ENCODE peak calls at places on chromosomes 2 and 18, in five cellular contexts. E, O, X, H and P are unnamed samples.
A peak's percentile ranks its signal among the peaks of the same experiment; 100 is the strongest.

GRCh38 chr2:49640630-49641029 is 486.3 kb upstream of the FSHR start:
- DNase-seq in E (no peak), O (no peak), X (no peak), H (no peak), P (no peak)

GRCh38 chr2:30675758-30676157 is 131.5 kb downstream of the CAPN13 start:
- DNase-seq in E (no peak), O (no peak), X (no peak), H (no peak), P (no peak)

GRCh38 chr2:219452361-219453317 is 18.0 kb downstream of the SPEG start:
- DNase-seq in E (no peak), O (no peak), X (peak; percentile 96), H (no peak), P (no peak)

GRCh38 chr18:51668101-51668500 is 470.6 kb upstream of the MEX3C start:
- DNase-seq in E (peak; percentile 19), O (peak; percentile 41), X (no peak), H (peak; percentile 41), P (no peak)

GRCh38 chr2:47354013-47354816 is 48.7 kb upstream of the MSH2 start:
- DNase-seq in E (no peak), O (peak; percentile 74), X (no peak), H (no peak), P (no peak)

GRCh38 chr2:55771612-55772011 is 78.0 kb upstream of the PNPT1 start:
- DNase-seq in E (no peak), O (peak; percentile 22), X (no peak), H (no peak), P (no peak)

GRCh38 chr18:44682181-44682870 is 1.6 kb downstream of the SETBP1 start:
- DNase-seq in E (peak; percentile 24), O (no peak), X (no peak), H (peak; percentile 61), P (no peak)

GRCh38 chr18:32454667-32455066 is 16.0 kb downstream of the GAREM1 start:
- DNase-seq in E (no peak), O (no peak), X (no peak), H (no peak), P (no peak)

GRCh38 chr2:204027105-204027504 is 90.5 kb downstream of the ICOS start:
- DNase-seq in E (no peak), O (no peak), X (no peak), H (no peak), P (no peak)

GRCh38 chr2:39918886-39919285 is 139.8 kb upstream of the THUMPD2 start:
- DNase-seq in E (no peak), O (no peak), X (no peak), H (no peak), P (no peak)

GRCh38 chr2:170013802-170014551 is 164.0 kb upstream of the MYO3B start:
- DNase-seq in E (no peak), O (no peak), X (no peak), H (no peak), P (no peak)

DNA sequence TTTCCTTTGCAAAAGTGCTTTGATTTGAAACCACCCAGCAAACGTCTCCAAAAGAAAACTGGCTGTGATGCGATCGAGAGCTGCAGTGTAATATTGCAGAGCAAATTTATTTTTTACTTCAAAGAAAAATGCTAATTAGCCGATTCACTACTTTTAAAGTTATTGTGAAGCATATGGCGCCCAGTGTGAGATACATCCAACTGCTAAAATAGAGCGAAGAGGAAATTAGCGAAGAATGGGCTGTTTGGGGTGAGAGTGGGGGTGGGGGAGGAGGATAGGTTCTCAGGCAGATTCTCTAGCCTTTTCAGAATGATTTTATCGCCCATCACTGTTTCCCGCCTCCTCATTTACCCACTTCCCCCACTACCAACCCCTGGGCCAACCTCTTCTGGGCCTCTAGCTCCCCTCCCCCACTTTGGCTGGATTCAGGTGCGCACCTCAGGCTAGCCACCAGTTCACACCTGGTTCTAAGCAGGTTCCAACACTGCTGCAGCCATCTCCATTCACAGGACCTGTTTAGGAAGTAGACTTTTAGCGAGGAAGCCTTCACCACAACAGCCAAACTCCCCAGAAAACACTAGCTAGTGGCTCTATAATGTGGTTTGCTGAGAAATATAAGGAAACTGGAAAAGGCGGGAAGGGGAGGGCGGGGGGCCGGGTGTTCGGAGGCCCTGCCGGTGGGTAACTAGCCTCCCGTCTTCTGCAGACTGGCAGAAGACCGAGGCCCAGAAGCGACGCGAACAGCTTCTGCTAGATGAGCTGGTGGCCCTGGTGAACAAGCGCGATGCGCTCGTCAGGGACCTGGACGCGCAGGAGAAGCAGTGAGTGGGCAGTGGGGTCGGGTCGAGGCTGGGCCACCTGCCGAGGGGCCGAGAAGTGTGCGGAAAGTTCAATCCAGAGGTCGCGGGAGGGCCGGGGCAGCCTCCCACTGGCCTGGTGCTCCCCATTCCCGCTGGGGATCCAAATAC is 6.0 kb upstream of the OTX1 start:
- DNase-seq in E (no peak), O (no peak), X (no peak), H (no peak), P (no peak)
- H3K27me3 ChIP-seq in E (peaks cover 97% of the 10 kb centered on the region), O (no peaks in the 10 kb centered on the region), X (no peaks in the 10 kb centered on the region), H (peaks cover 14% of the 10 kb centered on the region), P (peaks cover 6% of the 10 kb centered on the region)

DNA sequence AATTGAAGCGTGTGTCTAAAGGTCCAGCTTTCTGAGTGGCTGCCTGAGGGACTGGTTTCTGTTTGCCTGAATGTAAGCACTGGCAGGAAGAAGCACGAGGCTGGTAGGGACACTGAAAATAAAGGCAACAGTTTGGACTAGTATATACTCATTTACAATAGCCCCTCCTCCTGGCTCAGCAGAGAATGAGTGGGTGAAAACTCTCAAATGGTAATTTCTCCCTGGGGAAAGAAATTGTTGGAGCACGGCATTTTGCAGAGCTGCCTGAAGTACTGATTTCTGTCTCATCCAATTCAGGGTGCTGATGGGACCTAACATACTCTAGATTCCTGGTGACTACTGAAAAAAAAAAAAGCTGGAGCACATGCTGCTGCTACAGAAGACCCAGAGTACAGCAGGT is 17.3 kb upstream of the SPP2 start:
- DNase-seq in E (no peak), O (no peak), X (no peak), H (no peak), P (no peak)
- H3K4me1 ChIP-seq in E (no peaks in the 10 kb centered on the region), O (no peaks in the 10 kb centered on the region), X (peaks cover 13% of the 10 kb centered on the region), H (no peaks in the 10 kb centered on the region), P (peaks cover 10% of the 10 kb centered on the region)

DNA sequence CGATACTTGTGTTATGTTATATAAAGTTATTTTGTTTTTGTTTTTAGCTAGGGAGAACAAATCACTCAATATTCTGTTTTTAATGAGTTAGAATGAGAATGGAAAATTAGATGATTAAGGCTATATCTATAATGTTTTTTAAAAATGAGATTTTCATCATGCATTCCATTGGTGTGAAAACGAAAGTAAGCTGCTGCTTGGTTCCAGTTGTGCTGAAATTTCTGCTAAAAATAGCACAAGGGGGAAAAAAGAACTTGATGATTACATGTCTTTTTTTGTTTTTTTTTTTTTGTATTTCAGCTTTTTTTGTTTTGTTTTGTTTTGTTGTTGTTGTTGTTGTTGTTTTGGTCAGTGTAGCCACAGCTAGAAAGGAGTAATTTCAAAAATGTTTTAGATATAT is 242.6 kb upstream of the KCNJ3 start:
- DNase-seq in E (no peak), O (no peak), X (no peak), H (no peak), P (no peak)
- H3K4me3 ChIP-seq in E (peak overlapping the region; percentile 56), O (no peak overlapping the region), X (no peak overlapping the region), H (no peak overlapping the region), P (no peak overlapping the region)

GRCh38 chr2:38099096-38099997 is 23.4 kb upstream of the CYP1B1 start:
- DNase-seq in E (no peak), O (no peak), X (no peak), H (no peak), P (no peak)
- H3K27me3 ChIP-seq in E (peaks cover 60% of the 10 kb centered on the region), O (no peaks in the 10 kb centered on the region), X (no peaks in the 10 kb centered on the region), H (no peaks in the 10 kb centered on the region), P (peaks cover 6% of the 10 kb centered on the region)

DNA sequence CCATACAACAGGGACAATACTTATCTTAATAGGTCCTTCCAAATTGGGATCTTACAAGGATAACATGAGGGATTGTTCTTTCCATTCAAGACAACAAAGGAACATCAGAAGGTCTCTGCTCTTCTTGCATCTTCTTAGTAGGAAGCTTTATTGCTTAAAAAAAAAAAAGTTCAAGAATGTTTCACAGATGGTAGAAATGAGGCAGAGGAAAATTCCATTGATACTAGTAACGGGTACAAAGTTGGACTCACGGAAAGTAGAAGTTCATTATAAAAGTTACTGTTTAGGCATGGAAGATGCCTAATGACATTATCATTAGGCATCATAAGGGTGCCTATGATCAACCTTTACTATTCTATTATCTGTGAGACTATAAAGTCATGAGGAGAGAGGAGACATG is 136.2 kb downstream of the LAMA3 start:
- DNase-seq in E (no peak), O (no peak), X (no peak), H (no peak), P (no peak)
- H3K4me1 ChIP-seq in E (peaks cover 23% of the 10 kb centered on the region), O (peaks cover 16% of the 10 kb centered on the region), X (peaks cover 47% of the 10 kb centered on the region), H (no peaks in the 10 kb centered on the region), P (peaks cover 10% of the 10 kb centered on the region)

GRCh38 chr2:218332920-218333645 is 23.6 kb upstream of the CATIP start:
- DNase-seq in E (no peak), O (no peak), X (no peak), H (no peak), P (no peak)
- H3K4me3 ChIP-seq in E (peak overlapping the region; percentile 4), O (no peak overlapping the region), X (no peak overlapping the region), H (no peak overlapping the region), P (no peak overlapping the region)